ENCODE peak calls at places on chromosomes 6 and 20, in six cellular contexts. T is A172, N is cortex of kidney, X is NCI-H345, Y is NCI-H774, S is amygdala. U is an unnamed sample.

GRCh38 chr6:9121551-9121950 is 686.2 kb upstream of the SLC35B3 start:
- DNase-seq in X (no peak), T (no peak), N (no peak), Y (no peak), S (no peak), U (no peak)

GRCh38 chr6:108359901-108360882 is 65.3 kb downstream of the AFG1L start:
- DNase-seq in N (no peak), T (peak), S (no peak), Y (no peak), X (no peak), U (no peak)

GRCh38 chr20:48679603-48680002 is 148.2 kb downstream of the PREX1 start:
- DNase-seq in S (no peak), T (peak), Y (no peak), X (no peak), N (no peak), U (no peak)

GRCh38 chr20:63829598-63829942 is 1.5 kb downstream of the ZBTB46 start:
- DNase-seq in S (no peak), T (no peak), N (no peak), Y (no peak), X (no peak), U (no peak)

GRCh38 chr6:75751443-75751842 is 2.4 kb downstream of the MYO6 start:
- DNase-seq in N (no peak), Y (no peak), X (no peak), T (no peak), S (no peak), U (no peak)

GRCh38 chr6:87682310-87682709 is 19.7 kb downstream of the AKIRIN2 start:
- DNase-seq in N (no peak), T (peak), X (no peak), S (no peak), Y (no peak), U (no peak)

GRCh38 chr6:149221774-149222070 is 95.8 kb upstream of the TAB2 start:
- DNase-seq in T (no peak), N (no peak), S (no peak), X (no peak), Y (no peak), U (no peak)

GRCh38 chr6:170041526-170041925 is 249.4 kb downstream of the DLL1 start:
- DNase-seq in T (no peak), N (no peak), X (no peak), Y (no peak), S (no peak), U (no peak)

GRCh38 chr6:139943391-139943790 is 568.9 kb upstream of the CITED2 start:
- DNase-seq in X (no peak), S (no peak), T (peak), N (no peak), Y (no peak), U (no peak)

GRCh38 chr6:149249370-149250357 is 67.8 kb upstream of the TAB2 start:
- DNase-seq in X (no peak), N (no peak), S (no peak), T (no peak), Y (no peak), U (no peak)

GRCh38 chr6:50661636-50662035 is 51.7 kb upstream of the TFAP2D start:
- DNase-seq in Y (no peak), X (no peak), T (no peak), N (no peak), S (no peak), U (no peak)